ENCODE peak calls at places on chromosomes 7 and 10, in nine cellular contexts. Q is NCI-H1105 treated with DMSO at 0.1 percent for 48 hours, D is WTC11, K is fibroblast of the aortic adventitia, T is HuH-7.5, S is NCI-H1436, C is nephron progenitor cell, B is BE2C, V is psoas muscle. I is an unnamed sample.

GRCh38 chr10:84822926-84823325 is 494.5 kb downstream of the CCSER2 start:
- DNase-seq in Q (no peak), C (no peak), D (no peak), T (no peak), S (no peak), V (no peak), B (no peak), K (no peak), I (no peak)

GRCh38 chr7:33447980-33448379 is 318.6 kb downstream of the BBS9 start:
- DNase-seq in S (no peak), Q (no peak), D (no peak), B (no peak), K (no peak), T (no peak), C (no peak), V (no peak), I (no peak)

GRCh38 chr7:108002726-108003590 is at the start of gene LAMB1:
- DNase-seq in B (peak), T (peak), Q (peak), V (peak), S (peak), K (peak), C (peak), D (peak), I (no peak)

GRCh38 chr10:118868618-118869017 is 113.8 kb upstream of the CACUL1 start:
- DNase-seq in V (no peak), S (no peak), B (no peak), C (no peak), D (no peak), T (no peak), K (no peak), Q (no peak), I (no peak)

GRCh38 chr7:20777377-20778062 is 9.2 kb downstream of the SP8 start:
- DNase-seq in B (no peak), Q (no peak), K (no peak), T (peak), D (no peak), S (no peak), V (no peak), C (no peak), I (no peak)

GRCh38 chr10:117884088-117884487 is 162.7 kb downstream of the RAB11FIP2 start:
- DNase-seq in S (no peak), K (no peak), T (no peak), C (no peak), D (no peak), Q (no peak), V (no peak), B (no peak), I (no peak)

GRCh38 chr7:75968561-75969001 is 25.8 kb downstream of the TMEM120A start:
- DNase-seq in Q (no peak), K (no peak), V (peak), S (no peak), C (no peak), D (no peak), T (no peak), B (no peak), I (no peak)

GRCh38 chr10:35961501-35961900 is 319.4 kb upstream of the FZD8 start:
- DNase-seq in V (no peak), B (no peak), D (no peak), Q (no peak), S (no peak), K (peak), T (no peak), C (no peak), I (no peak)

GRCh38 chr7:46397591-46397990 is 476.5 kb upstream of the IGFBP3 start:
- DNase-seq in B (no peak), D (no peak), T (no peak), V (no peak), Q (no peak), K (no peak), C (no peak), S (no peak), I (no peak)

GRCh38 chr7:142884285-142884637 is 1.3 kb downstream of the TRPV6 start:
- DNase-seq in K (no peak), B (no peak), C (no peak), T (no peak), S (no peak), D (no peak), Q (no peak), V (no peak), I (no peak)

GRCh38 chr7:322111-322671 is 32.2 kb downstream of the FOXL3 start:
- DNase-seq in C (peak), K (peak), V (peak), S (peak), D (peak), Q (peak), B (peak), T (peak), I (no peak)

GRCh38 chr7:517848-518629 is 1.6 kb downstream of the PDGFA start:
- DNase-seq in K (peak), T (peak), V (peak), D (peak), C (peak), S (no peak), Q (no peak), B (no peak), I (no peak)

GRCh38 chr7:142438235-142438922 is 180.5 kb upstream of the PRSS58 start:
- DNase-seq in C (peak), V (no peak), K (peak), D (peak), B (peak), T (no peak), Q (no peak), S (no peak), I (no peak)

GRCh38 chr7:46742608-46743000 is 821.5 kb upstream of the IGFBP3 start:
- DNase-seq in C (no peak), D (no peak), B (no peak), Q (no peak), S (no peak), T (no peak), K (no peak), V (no peak), I (no peak)

GRCh38 chr10:75197906-75198305 is 12.7 kb upstream of the VDAC2 start:
- DNase-seq in K (no peak), B (no peak), C (no peak), V (no peak), S (no peak), T (no peak), D (no peak), Q (no peak), I (no peak)